ENCODE peak calls at places on chromosomes 2 and 18, in eight cellular contexts. Y is nephron progenitor cell, G is RWPE1, F is GM12864, B is cardiac muscle cell, A is epithelial cell of esophagus, Z is ovary, L is AG04450. R is an unnamed sample.

GRCh38 chr2:19722486-19723420 is 179.0 kb downstream of the TTC32 start:
- DNase-seq in Y (no peak), G (no peak), F (no peak), B (no peak), A (no peak), Z (no peak), L (no peak), R (no peak)

GRCh38 chr2:120552800-120553471 is 182.7 kb upstream of the GLI2 start:
- DNase-seq in Y (peak), G (peak), F (no peak), B (peak), A (peak), Z (peak), L (no peak), R (peak)

GRCh38 chr2:86064006-86064405 is 41.7 kb downstream of the POLR1A start:
- DNase-seq in Y (no peak), G (no peak), F (no peak), B (no peak), A (no peak), Z (no peak), L (no peak), R (no peak)

GRCh38 chr2:75431276-75431675 is 129.5 kb downstream of the EVA1A start:
- DNase-seq in Y (no peak), G (no peak), F (no peak), B (no peak), A (no peak), Z (no peak), L (no peak), R (no peak)

GRCh38 chr2:160096414-160096813 is 34.0 kb upstream of the PLA2R1 start:
- DNase-seq in Y (no peak), G (no peak), F (peak), B (no peak), A (peak), Z (no peak), L (no peak), R (no peak)

GRCh38 chr18:22320736-22321135 is 97.0 kb downstream of the CTAGE1 start:
- DNase-seq in Y (no peak), G (no peak), F (no peak), B (no peak), A (no peak), Z (no peak), L (no peak), R (no peak)

GRCh38 chr2:216596234-216596985 is 36.8 kb upstream of the IGFBP2 start:
- DNase-seq in Y (no peak), G (no peak), F (no peak), B (no peak), A (no peak), Z (peak), L (peak), R (no peak)

GRCh38 chr18:77063256-77063655 is 69.3 kb downstream of the MBP start:
- DNase-seq in Y (no peak), G (peak), F (peak), B (no peak), A (peak), Z (no peak), L (no peak), R (no peak)

GRCh38 chr2:15790326-15790725 is 150.0 kb upstream of the MYCN start:
- DNase-seq in Y (no peak), G (no peak), F (no peak), B (no peak), A (no peak), Z (no peak), L (no peak), R (no peak)

GRCh38 chr2:231685349-231686191 is 22.8 kb upstream of the PTMA start:
- DNase-seq in Y (no peak), G (no peak), F (no peak), B (no peak), A (no peak), Z (no peak), L (no peak), R (no peak)

GRCh38 chr18:58379443-58379842 is 249.4 kb downstream of the ALPK2 start:
- DNase-seq in Y (no peak), G (no peak), F (no peak), B (no peak), A (no peak), Z (no peak), L (no peak), R (no peak)

GRCh38 chr2:236541008-236541562 is 28.5 kb upstream of the ACKR3 start:
- DNase-seq in Y (no peak), G (no peak), F (no peak), B (no peak), A (no peak), Z (no peak), L (no peak), R (no peak)

GRCh38 chr2:201450910-201451329 is 338 bp downstream of the TRAK2 start:
- DNase-seq in Y (no peak), G (peak), F (no peak), B (no peak), A (no peak), Z (no peak), L (no peak), R (no peak)

GRCh38 chr2:219001577-219002394 is 8.6 kb upstream of the CRYBA2 start:
- DNase-seq in Y (peak), G (peak), F (no peak), B (no peak), A (peak), Z (no peak), L (no peak), R (peak)

GRCh38 chr2:218879881-218880748 is 537 bp upstream of the WNT10A start:
- DNase-seq in Y (peak), G (peak), F (peak), B (no peak), A (no peak), Z (no peak), L (no peak), R (no peak)

GRCh38 chr2:203685081-203685621 is 21.3 kb upstream of the CD28 start:
- DNase-seq in Y (no peak), G (peak), F (no peak), B (no peak), A (peak), Z (no peak), L (peak), R (no peak)

GRCh38 chr2:172200495-172201085 is 97.9 kb upstream of the DLX2 start:
- DNase-seq in Y (peak), G (no peak), F (no peak), B (no peak), A (peak), Z (no peak), L (no peak), R (no peak)

GRCh38 chr2:21148718-21149117 is 24.9 kb downstream of the TDRD15 start:
- DNase-seq in Y (no peak), G (no peak), F (no peak), B (no peak), A (no peak), Z (no peak), L (no peak), R (no peak)

GRCh38 chr2:147204102-147204501 is 640.7 kb upstream of the ACVR2A start:
- DNase-seq in Y (no peak), G (no peak), F (no peak), B (no peak), A (peak), Z (no peak), L (no peak), R (no peak)

GRCh38 chr2:135909976-135910375 is 33.7 kb upstream of the MCM6 start:
- DNase-seq in Y (no peak), G (no peak), F (no peak), B (no peak), A (no peak), Z (no peak), L (no peak), R (no peak)

GRCh38 chr18:22391571-22392359 is 25.9 kb downstream of the CTAGE1 start:
- DNase-seq in Y (no peak), G (peak), F (no peak), B (no peak), A (peak), Z (peak), L (peak), R (no peak)

GRCh38 chr2:127400897-127401756 is 13.4 kb upstream of the MAP3K2 start:
- DNase-seq in Y (no peak), G (peak), F (no peak), B (no peak), A (peak), Z (peak), L (no peak), R (no peak)

GRCh38 chr2:125516496-125517109 is 1139.4 kb upstream of the GYPC start:
- DNase-seq in Y (peak), G (peak), F (no peak), B (peak), A (peak), Z (no peak), L (no peak), R (no peak)
- TF ChIP-seq CTCF in Y (peak), G (peak), F (peak), B (peak), A (peak), Z (no peak), L (peak), R (peak)

GRCh38 chr2:179875864-179876263 is 14.5 kb upstream of the ZNF385B start:
- DNase-seq in Y (no peak), G (no peak), F (no peak), B (no peak), A (no peak), Z (no peak), L (no peak), R (no peak)

GRCh38 chr2:179877601-179878364 is 16.4 kb upstream of the ZNF385B start:
- DNase-seq in Y (no peak), G (no peak), F (no peak), B (no peak), A (no peak), Z (no peak), L (no peak), R (no peak)

GRCh38 chr2:179876266-179876665 is 14.9 kb upstream of the ZNF385B start:
- DNase-seq in Y (no peak), G (no peak), F (no peak), B (no peak), A (no peak), Z (no peak), L (no peak), R (no peak)
- TF ChIP-seq CTCF in Y (no peak), G (no peak), F (no peak), B (no peak), A (peak), Z (no peak), L (no peak), R (no peak)

GRCh38 chr2:11829947-11830707 is 83.7 kb downstream of the LPIN1 start:
- DNase-seq in Y (peak), G (peak), F (peak), B (peak), A (peak), Z (peak), L (peak), R (peak)
- TF ChIP-seq CTCF in Y (peak), G (peak), F (no peak), B (peak), A (peak), Z (no peak), L (peak), R (no peak)

DNA sequence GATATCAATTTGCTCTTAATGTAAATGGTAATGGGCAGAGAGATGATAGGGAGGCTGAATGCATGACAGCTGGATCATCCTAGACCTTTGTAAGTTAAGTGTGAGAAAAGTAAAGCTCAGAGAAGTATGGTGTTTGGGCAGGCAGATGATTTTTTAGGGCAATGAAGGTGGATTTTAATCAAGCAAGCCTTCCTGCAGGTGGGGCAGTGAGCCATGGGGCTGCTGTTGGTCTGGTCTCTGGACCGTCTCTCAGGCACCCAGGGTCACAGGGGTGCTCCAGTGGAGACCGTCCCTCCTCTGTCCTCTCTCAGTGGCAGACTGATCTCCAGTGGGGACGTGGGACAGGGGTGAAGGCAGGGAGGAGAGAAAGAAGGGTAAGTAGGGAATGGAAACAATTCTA is 69.8 kb upstream of the STK17B start:
- DNase-seq in Y (no peak), G (no peak), F (no peak), B (no peak), A (no peak), Z (no peak), L (no peak), R (no peak)
- TF ChIP-seq CTCF in Y (no peak), G (no peak), F (no peak), B (no peak), A (no peak), Z (no peak), L (no peak), R (no peak)

DNA sequence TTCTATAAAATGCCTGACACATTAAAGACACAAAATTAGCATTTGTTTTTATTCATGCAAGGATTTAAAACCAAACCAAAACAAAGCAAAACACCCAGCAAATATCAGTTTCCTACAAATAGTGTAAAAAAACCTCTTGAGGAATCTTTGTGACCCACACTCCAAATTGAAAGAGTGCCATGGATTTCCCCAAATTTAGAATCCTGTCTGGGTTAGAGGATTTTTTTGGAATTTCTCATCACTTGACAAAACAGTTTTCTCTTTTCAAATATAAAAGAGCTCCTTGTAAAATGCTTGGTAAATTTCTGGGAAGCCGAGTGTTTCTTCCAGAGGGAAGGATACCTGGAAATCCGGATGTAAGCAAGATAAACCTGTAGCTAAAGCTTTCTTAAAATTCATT is 1.7 kb upstream of the FN1 start:
- DNase-seq in Y (no peak), G (no peak), F (no peak), B (no peak), A (no peak), Z (no peak), L (no peak), R (no peak)
- TF ChIP-seq CTCF in Y (no peak), G (no peak), F (no peak), B (no peak), A (no peak), Z (no peak), L (no peak), R (no peak)

GRCh38 chr2:240557101-240557751 is 562 bp downstream of the ANKMY1 start:
- DNase-seq in Y (no peak), G (no peak), F (no peak), B (no peak), A (no peak), Z (peak), L (no peak), R (no peak)

GRCh38 chr2:240555541-240556250 is 2.1 kb downstream of the ANKMY1 start:
- DNase-seq in Y (no peak), G (no peak), F (no peak), B (no peak), A (no peak), Z (no peak), L (no peak), R (no peak)

GRCh38 chr2:240557808-240558207 is at the start of gene ANKMY1:
- DNase-seq in Y (peak), G (peak), F (no peak), B (peak), A (peak), Z (peak), L (no peak), R (peak)

GRCh38 chr2:240554767-240555493 is 2.9 kb downstream of the ANKMY1 start:
- DNase-seq in Y (no peak), G (no peak), F (no peak), B (no peak), A (no peak), Z (no peak), L (no peak), R (no peak)

DNA sequence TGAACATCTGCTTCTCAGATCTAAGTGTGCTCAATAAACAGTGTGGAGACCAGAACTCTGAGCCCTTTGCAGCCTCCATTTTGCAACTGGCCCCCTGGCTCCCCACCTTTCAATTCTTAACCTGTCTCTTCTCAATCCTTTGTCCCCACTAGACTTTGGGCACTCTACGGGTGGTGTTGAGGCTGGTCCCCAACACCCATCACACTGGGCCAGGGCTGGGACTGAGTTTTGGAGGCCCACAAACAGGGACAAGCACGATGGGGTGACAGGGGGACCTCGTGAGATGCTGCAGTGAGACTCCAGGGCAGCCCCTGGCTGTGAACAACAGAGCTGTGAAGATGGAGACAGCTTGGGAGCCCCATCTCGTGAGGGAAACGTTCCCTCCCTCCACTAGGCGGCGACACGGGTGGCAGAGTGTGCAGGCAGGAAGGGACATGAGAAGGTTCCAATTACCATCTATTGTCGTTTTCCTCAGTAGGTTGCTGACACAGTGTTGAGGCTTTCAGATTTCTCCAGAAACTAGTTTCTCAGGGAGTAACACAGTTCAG is 1.2 kb downstream of the ANKMY1 start:
- DNase-seq in Y (peak), G (no peak), F (no peak), B (peak), A (peak), Z (peak), L (no peak), R (peak)
- TF ChIP-seq CTCF in Y (peak), G (peak), F (peak), B (peak), A (peak), Z (no peak), L (peak), R (peak)

GRCh38 chr2:72544554-72544953 is 281.3 kb downstream of the EXOC6B start:
- DNase-seq in Y (no peak), G (no peak), F (no peak), B (no peak), A (no peak), Z (no peak), L (no peak), R (no peak)
- TF ChIP-seq CTCF in Y (no peak), G (no peak), F (no peak), B (no peak), A (no peak), Z (no peak), L (no peak), R (no peak)